ENCODE peak calls at places on chromosomes 3 and 15, in five cellular contexts. F is NB4, B is testis, T is IMR-90, H is spleen. O is an unnamed sample.

GRCh38 chr3:169604568-169604967 is 58.9 kb downstream of the MECOM start:
- DNase-seq in H (no peak), F (peak; percentile 5), T (no peak), B (no peak), O (no peak)

GRCh38 chr3:160885791-160886286 is 129.8 kb downstream of the PPM1L start:
- DNase-seq in H (no peak), T (peak; percentile 27), B (peak; percentile 86), F (peak; percentile 24), O (peak; percentile 79)

GRCh38 chr3:42605550-42606173 is 5.2 kb downstream of the NKTR start:
- DNase-seq in H (no peak), B (peak; percentile 52), T (no peak), F (no peak), O (no peak)

GRCh38 chr3:9732080-9732752 is 681 bp downstream of the BRPF1 start:
- DNase-seq in H (peak; percentile 91), F (peak; percentile 85), B (peak; percentile 65), T (no peak), O (peak; percentile 49)

GRCh38 chr3:134406331-134407246 is 32.3 kb upstream of the AMOTL2 start:
- DNase-seq in F (no peak), B (peak; percentile 29), H (no peak), T (no peak), O (peak; percentile 75)

GRCh38 chr3:51617597-51617996 is 53.5 kb upstream of the TEX264 start:
- DNase-seq in H (no peak), T (no peak), B (no peak), F (no peak), O (no peak)

GRCh38 chr15:71145648-71146047 is 30.4 kb downstream of the THSD4 start:
- DNase-seq in F (no peak), B (no peak), H (no peak), T (no peak), O (no peak)

GRCh38 chr3:17747184-17747889 is 4.9 kb upstream of the TBC1D5 start:
- DNase-seq in H (no peak), F (peak; percentile 39), T (no peak), B (no peak), O (no peak)

GRCh38 chr3:197355713-197356112 is 57.3 kb upstream of the DLG1 start:
- DNase-seq in F (no peak), B (no peak), H (no peak), T (no peak), O (no peak)

GRCh38 chr3:197356275-197356674 is 57.9 kb upstream of the DLG1 start:
- DNase-seq in B (no peak), H (no peak), F (no peak), T (no peak), O (peak; percentile 81)

GRCh38 chr3:197353001-197353866 is 54.8 kb upstream of the DLG1 start:
- DNase-seq in H (no peak), T (no peak), B (no peak), F (no peak), O (no peak)

GRCh38 chr3:197353867-197354180 is 55.4 kb upstream of the DLG1 start:
- DNase-seq in B (no peak), H (no peak), T (peak; percentile 59), F (no peak), O (no peak)

DNA sequence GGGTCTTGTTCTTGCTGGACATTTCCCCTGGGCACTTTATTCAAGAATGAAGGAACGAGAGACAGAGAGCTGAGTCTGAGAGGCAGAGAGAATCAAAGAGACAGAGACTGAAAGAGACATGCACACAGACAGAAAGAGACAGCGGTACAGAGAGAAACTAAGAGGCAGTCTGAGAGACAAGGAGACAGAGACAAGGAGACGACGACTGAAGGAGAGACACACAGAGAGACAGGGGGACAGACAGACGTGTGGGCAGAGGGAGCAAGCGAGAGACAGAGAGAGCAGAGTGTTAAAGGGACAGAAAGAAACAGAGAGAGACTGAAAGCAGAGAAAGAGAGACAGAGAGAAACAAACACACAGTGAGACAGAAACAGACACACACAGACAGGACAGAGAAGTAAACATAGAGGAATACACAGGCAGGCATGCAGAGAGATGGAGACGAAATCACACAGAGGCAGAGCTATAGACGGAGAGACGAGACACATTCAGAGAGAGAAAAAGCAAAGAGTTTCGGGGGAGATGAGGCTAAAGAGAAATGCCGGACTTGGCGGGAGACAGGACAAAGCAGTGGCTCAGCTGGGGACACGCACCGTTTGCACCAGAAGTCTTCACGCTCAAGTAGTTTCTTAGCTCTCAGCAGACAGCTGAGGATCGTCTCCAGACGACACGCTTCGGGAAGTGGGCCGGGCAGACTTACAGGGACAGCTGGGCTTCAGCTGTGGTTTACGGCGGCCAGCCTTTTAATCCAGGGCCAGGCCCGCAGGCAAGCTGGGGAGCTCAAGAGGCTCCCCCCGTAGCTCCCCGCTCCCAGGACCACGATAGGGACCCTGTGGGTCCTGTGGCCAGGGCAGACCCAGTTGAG is 56.0 kb upstream of the DLG1 start:
- DNase-seq in H (no peak), B (peak; percentile 61), F (no peak), T (peak; percentile 73), O (peak; percentile 61)
- TF ChIP-seq POLR2A in H (no peak), B (no peak), F (no peak), T (no peak), O (no peak)

GRCh38 chr3:152833089-152833488 is 1.8 kb upstream of the P2RY1 start:
- DNase-seq in B (no peak), T (no peak), H (no peak), F (no peak), O (no peak)

GRCh38 chr3:152835311-152836102 is 576 bp downstream of the P2RY1 start:
- DNase-seq in B (peak; percentile 76), H (peak; percentile 84), T (peak; percentile 4), F (peak; percentile 64), O (peak; percentile 60)

GRCh38 chr3:152836269-152836668 is 1.3 kb downstream of the P2RY1 start:
- DNase-seq in H (no peak), T (no peak), B (no peak), F (no peak), O (no peak)

GRCh38 chr3:152832046-152832445 is 2.9 kb upstream of the P2RY1 start:
- DNase-seq in T (no peak), B (no peak), F (no peak), H (no peak), O (no peak)

GRCh38 chr3:152834354-152835310 is at the start of gene P2RY1:
- DNase-seq in F (peak; percentile 84), T (peak; percentile 17), H (peak; percentile 87), B (peak; percentile 79), O (peak; percentile 69)
- TF ChIP-seq POLR2A in F (peak; percentile 49), T (no peak), H (no peak), B (no peak), O (peak; percentile 52)

DNA sequence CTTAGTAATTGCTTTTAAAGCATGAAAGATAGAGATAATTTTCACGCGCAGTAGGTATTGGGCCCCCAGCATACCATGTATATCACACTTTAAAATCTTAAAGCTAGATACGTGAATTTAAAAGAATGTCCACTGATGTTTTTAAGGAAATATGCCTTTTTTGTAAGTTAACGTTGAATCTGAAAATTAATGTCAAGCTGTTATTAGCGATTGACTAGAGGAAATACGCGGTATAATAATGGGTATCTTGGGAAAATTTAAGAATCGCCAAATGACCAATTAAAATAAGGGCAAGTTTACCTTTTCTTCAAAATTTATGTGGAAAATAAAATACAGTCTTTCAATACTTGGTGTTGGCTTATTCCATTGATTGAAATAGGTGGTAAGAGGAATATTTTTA is 13.3 kb upstream of the CHD2 start:
- DNase-seq in F (no peak), H (no peak), B (no peak), T (no peak), O (no peak)
- TF ChIP-seq POLR2A in F (no peak), H (no peak), B (no peak), T (no peak), O (no peak)

GRCh38 chr3:31621314-31621713 is 88.6 kb downstream of the STT3B start:
- DNase-seq in F (no peak), B (no peak), H (no peak), T (peak; percentile 17), O (no peak)
- TF ChIP-seq POLR2A in F (no peak), B (no peak), H (no peak), T (no peak), O (no peak)

GRCh38 chr3:136196401-136197158 is 445 bp upstream of the MSL2 start:
- DNase-seq in F (peak; percentile 99), B (peak; percentile 98), T (peak; percentile 100), H (peak; percentile 99), O (peak; percentile 99)
- TF ChIP-seq POLR2A in F (peak; percentile 77), B (no peak), T (peak; percentile 88), H (no peak), O (no peak)